ENCODE peak calls at places on chromosomes 13 and 19, in nine cellular contexts. C is GM23338; O is epithelial cell of esophagus; B is left cardiac atrium; K is NCI-H187 treated with DMSO at 0.1 percent for 48 hours; E is stimulated activated CD4-positive, alpha-beta T cell treated with anti-CD3 and anti-CD28 coated beads, Interleukin-1b, Interleukin-23, amount 100 ng/mL, for 4 hours; J is foreskin keratinocyte; W is T-helper 9 cell; L is NCI-H1092. R is an unnamed sample.

GRCh38 chr19:11444059-11444458 is 8.6 kb downstream of the PRKCSH start:
- DNase-seq in C (no peak), O (peak; percentile 81), B (no peak), K (no peak), E (no peak), J (peak; percentile 66), W (no peak), L (no peak), R (no peak)

GRCh38 chr13:77048592-77048991 is 21.6 kb upstream of the FBXL3 start:
- DNase-seq in C (peak; percentile 71), O (no peak), B (no peak), K (no peak), E (no peak), J (no peak), W (no peak), L (no peak), R (no peak)

GRCh38 chr13:32048816-32049215 is 17.2 kb downstream of the FRY start:
- DNase-seq in C (no peak), O (no peak), B (no peak), K (no peak), E (no peak), J (no peak), W (no peak), L (no peak), R (no peak)

GRCh38 chr13:97975280-97975850 is 21.9 kb downstream of the IPO5 start:
- DNase-seq in C (no peak), O (no peak), B (no peak), K (no peak), E (no peak), J (peak; percentile 50), W (no peak), L (peak; percentile 12), R (no peak)

GRCh38 chr13:111202149-111202548 is 87.0 kb downstream of the ARHGEF7 start:
- DNase-seq in C (peak; percentile 39), O (no peak), B (no peak), K (no peak), E (no peak), J (no peak), W (no peak), L (peak; percentile 40), R (no peak)

GRCh38 chr19:4080473-4080872 is 13.8 kb upstream of the ZBTB7A start:
- DNase-seq in C (no peak), O (no peak), B (no peak), K (no peak), E (no peak), J (no peak), W (no peak), L (no peak), R (no peak)

GRCh38 chr19:39307233-39307821 is 11.1 kb downstream of the IFNL1 start:
- DNase-seq in C (peak; percentile 90), O (peak; percentile 36), B (peak; percentile 47), K (no peak), E (no peak), J (no peak), W (no peak), L (no peak), R (peak; percentile 73)

GRCh38 chr19:58385313-58386165 is 1.5 kb upstream of the RPS5 start:
- DNase-seq in C (no peak), O (no peak), B (no peak), K (no peak), E (peak; percentile 42), J (no peak), W (no peak), L (no peak), R (peak; percentile 78)

GRCh38 chr13:112619730-112620639 is 32.0 kb upstream of the TUBGCP3 start:
- DNase-seq in C (peak; percentile 85), O (peak; percentile 58), B (no peak), K (peak; percentile 95), E (no peak), J (peak; percentile 17), W (no peak), L (peak; percentile 96), R (peak; percentile 30)

GRCh38 chr19:8686549-8686948 is 12.0 kb downstream of the ACTL9 start:
- DNase-seq in C (no peak), O (no peak), B (no peak), K (no peak), E (no peak), J (no peak), W (no peak), L (no peak), R (no peak)

GRCh38 chr13:98939552-98940306 is 38.1 kb downstream of the DOCK9 start:
- DNase-seq in C (no peak), O (no peak), B (no peak), K (no peak), E (no peak), J (no peak), W (no peak), L (no peak), R (peak; percentile 22)

R was measured in spleen.